ENCODE peak calls at places on chromosomes 6 and 20, in ten cellular contexts. One of them, this sample, is unnamed.

GRCh38 chr6:45436544-45437440 is 59.1 kb upstream of the SUPT3H start:
- DNase-seq in RWPE2: no peak
- DNase-seq in tibial artery: no peak
- DNase-seq in A549: no peak
- DNase-seq in upper lobe of right lung: no peak
- DNase-seq in kidney: no peak
- DNase-seq in nephron progenitor cell: no peak
- DNase-seq in neural progenitor cell: no peak
- DNase-seq in heart left ventricle: peak
- DNase-seq in CD8-positive, alpha-beta T cell: no peak
- DNase-seq in this sample: peak

GRCh38 chr6:31750411-31751022 is 10.7 kb downstream of the MSH5 start:
- DNase-seq in RWPE2: no peak
- DNase-seq in tibial artery: no peak
- DNase-seq in CD8-positive, alpha-beta T cell: no peak
- DNase-seq in heart left ventricle: no peak
- DNase-seq in neural progenitor cell: no peak
- DNase-seq in A549: no peak
- DNase-seq in kidney: peak
- DNase-seq in nephron progenitor cell: no peak
- DNase-seq in upper lobe of right lung: no peak
- DNase-seq in this sample: no peak

GRCh38 chr20:17571153-17571527 is 1.3 kb downstream of the DSTN start:
- DNase-seq in heart left ventricle: no peak
- DNase-seq in upper lobe of right lung: no peak
- DNase-seq in neural progenitor cell: no peak
- DNase-seq in kidney: no peak
- DNase-seq in nephron progenitor cell: no peak
- DNase-seq in tibial artery: no peak
- DNase-seq in CD8-positive, alpha-beta T cell: no peak
- DNase-seq in RWPE2: no peak
- DNase-seq in A549: no peak
- DNase-seq in this sample: peak

GRCh38 chr20:61925555-61926252 is 140.0 kb downstream of the TAF4 start:
- DNase-seq in neural progenitor cell: no peak
- DNase-seq in tibial artery: no peak
- DNase-seq in kidney: peak
- DNase-seq in RWPE2: peak
- DNase-seq in upper lobe of right lung: peak
- DNase-seq in heart left ventricle: no peak
- DNase-seq in nephron progenitor cell: no peak
- DNase-seq in A549: no peak
- DNase-seq in CD8-positive, alpha-beta T cell: no peak
- DNase-seq in this sample: no peak

GRCh38 chr6:116287668-116288282 is 8.0 kb upstream of the TSPYL1 start:
- DNase-seq in kidney: no peak
- DNase-seq in tibial artery: no peak
- DNase-seq in upper lobe of right lung: no peak
- DNase-seq in neural progenitor cell: peak
- DNase-seq in CD8-positive, alpha-beta T cell: no peak
- DNase-seq in A549: no peak
- DNase-seq in RWPE2: no peak
- DNase-seq in nephron progenitor cell: no peak
- DNase-seq in heart left ventricle: no peak
- DNase-seq in this sample: no peak

GRCh38 chr6:111105578-111105977 is 18.3 kb downstream of the SLC16A10 start:
- DNase-seq in CD8-positive, alpha-beta T cell: no peak
- DNase-seq in tibial artery: no peak
- DNase-seq in nephron progenitor cell: no peak
- DNase-seq in RWPE2: peak
- DNase-seq in neural progenitor cell: no peak
- DNase-seq in A549: peak
- DNase-seq in upper lobe of right lung: peak
- DNase-seq in kidney: peak
- DNase-seq in heart left ventricle: peak
- DNase-seq in this sample: no peak

GRCh38 chr20:9279905-9280304 is 211.0 kb downstream of the PLCB4 start:
- DNase-seq in CD8-positive, alpha-beta T cell: no peak
- DNase-seq in heart left ventricle: peak
- DNase-seq in kidney: no peak
- DNase-seq in A549: no peak
- DNase-seq in nephron progenitor cell: peak
- DNase-seq in RWPE2: no peak
- DNase-seq in tibial artery: no peak
- DNase-seq in upper lobe of right lung: no peak
- DNase-seq in neural progenitor cell: peak
- DNase-seq in this sample: no peak

GRCh38 chr6:96410467-96410866 is 111.1 kb upstream of the UFL1 start:
- DNase-seq in heart left ventricle: no peak
- DNase-seq in RWPE2: no peak
- DNase-seq in nephron progenitor cell: no peak
- DNase-seq in A549: no peak
- DNase-seq in kidney: no peak
- DNase-seq in neural progenitor cell: no peak
- DNase-seq in CD8-positive, alpha-beta T cell: no peak
- DNase-seq in tibial artery: no peak
- DNase-seq in upper lobe of right lung: no peak
- DNase-seq in this sample: no peak

DNA sequence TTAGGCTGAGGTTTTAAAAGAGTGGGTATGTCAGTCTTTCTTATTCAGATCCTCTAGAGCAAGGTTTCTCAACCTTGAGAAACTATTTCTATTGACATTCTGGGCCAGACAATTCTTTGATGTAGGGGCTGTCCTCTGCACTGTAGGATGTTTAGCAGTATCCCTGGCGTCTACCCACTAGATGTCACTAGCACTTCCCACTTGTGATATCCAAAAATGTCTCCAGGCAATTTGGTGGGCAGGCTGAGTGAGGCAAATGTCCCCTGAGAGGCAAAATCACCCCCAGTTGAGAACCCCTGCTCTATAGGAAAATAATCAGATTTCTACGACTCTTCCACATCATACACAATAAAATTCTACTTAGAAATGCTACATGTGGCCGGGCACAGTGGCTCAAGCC is 7.7 kb upstream of the ZKSCAN8 start:
- DNase-seq in A549: peak
- DNase-seq in nephron progenitor cell: no peak
- DNase-seq in heart left ventricle: no peak
- DNase-seq in neural progenitor cell: peak
- DNase-seq in upper lobe of right lung: no peak
- DNase-seq in CD8-positive, alpha-beta T cell: no peak
- DNase-seq in RWPE2: no peak
- DNase-seq in tibial artery: no peak
- DNase-seq in kidney: no peak
- DNase-seq in this sample: no peak
- TF ChIP-seq CTCF in A549: peak
- TF ChIP-seq CTCF in nephron progenitor cell: peak
- TF ChIP-seq CTCF in heart left ventricle: peak
- TF ChIP-seq CTCF in neural progenitor cell: peak
- TF ChIP-seq CTCF in upper lobe of right lung: peak
- TF ChIP-seq CTCF in CD8-positive, alpha-beta T cell: no peak
- TF ChIP-seq CTCF in RWPE2: peak
- TF ChIP-seq CTCF in tibial artery: peak
- TF ChIP-seq CTCF in kidney: peak
- TF ChIP-seq CTCF in this sample: peak

DNA sequence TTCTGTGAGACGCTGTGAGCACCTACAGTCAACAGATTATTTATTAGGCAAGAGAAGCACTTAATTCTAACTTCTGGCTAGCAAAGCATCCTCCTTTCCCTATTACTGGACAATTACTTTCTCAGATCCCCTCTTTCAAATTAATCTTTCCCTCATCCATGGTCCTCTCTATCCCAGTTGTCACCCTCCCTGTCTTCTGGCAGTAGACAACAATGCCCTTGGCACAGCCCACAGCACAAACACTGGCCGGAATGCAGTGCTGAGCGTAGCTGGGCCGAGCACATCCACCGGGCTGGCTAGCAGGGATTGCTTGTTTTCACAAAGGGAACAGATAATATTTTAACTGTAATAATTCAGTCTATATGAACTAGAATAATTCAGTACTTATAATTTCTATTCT is 262.2 kb downstream of the FOXC1 start:
- DNase-seq in RWPE2: no peak
- DNase-seq in tibial artery: peak
- DNase-seq in upper lobe of right lung: no peak
- DNase-seq in kidney: peak
- DNase-seq in A549: no peak
- DNase-seq in neural progenitor cell: peak
- DNase-seq in CD8-positive, alpha-beta T cell: no peak
- DNase-seq in heart left ventricle: no peak
- DNase-seq in nephron progenitor cell: peak
- DNase-seq in this sample: no peak
- TF ChIP-seq CTCF in RWPE2: no peak
- TF ChIP-seq CTCF in tibial artery: no peak
- TF ChIP-seq CTCF in upper lobe of right lung: no peak
- TF ChIP-seq CTCF in kidney: no peak
- TF ChIP-seq CTCF in A549: no peak
- TF ChIP-seq CTCF in neural progenitor cell: no peak
- TF ChIP-seq CTCF in CD8-positive, alpha-beta T cell: no peak
- TF ChIP-seq CTCF in heart left ventricle: no peak
- TF ChIP-seq CTCF in nephron progenitor cell: no peak
- TF ChIP-seq CTCF in this sample: no peak

GRCh38 chr20:8147476-8147875 is 15.4 kb downstream of the PLCB1 start:
- DNase-seq in CD8-positive, alpha-beta T cell: no peak
- DNase-seq in nephron progenitor cell: no peak
- DNase-seq in A549: no peak
- DNase-seq in neural progenitor cell: no peak
- DNase-seq in heart left ventricle: no peak
- DNase-seq in tibial artery: no peak
- DNase-seq in kidney: no peak
- DNase-seq in upper lobe of right lung: no peak
- DNase-seq in RWPE2: no peak
- DNase-seq in this sample: no peak
- TF ChIP-seq CTCF in CD8-positive, alpha-beta T cell: no peak
- TF ChIP-seq CTCF in nephron progenitor cell: no peak
- TF ChIP-seq CTCF in A549: no peak
- TF ChIP-seq CTCF in neural progenitor cell: no peak
- TF ChIP-seq CTCF in heart left ventricle: no peak
- TF ChIP-seq CTCF in tibial artery: no peak
- TF ChIP-seq CTCF in kidney: no peak
- TF ChIP-seq CTCF in upper lobe of right lung: no peak
- TF ChIP-seq CTCF in RWPE2: no peak
- TF ChIP-seq CTCF in this sample: no peak

DNA sequence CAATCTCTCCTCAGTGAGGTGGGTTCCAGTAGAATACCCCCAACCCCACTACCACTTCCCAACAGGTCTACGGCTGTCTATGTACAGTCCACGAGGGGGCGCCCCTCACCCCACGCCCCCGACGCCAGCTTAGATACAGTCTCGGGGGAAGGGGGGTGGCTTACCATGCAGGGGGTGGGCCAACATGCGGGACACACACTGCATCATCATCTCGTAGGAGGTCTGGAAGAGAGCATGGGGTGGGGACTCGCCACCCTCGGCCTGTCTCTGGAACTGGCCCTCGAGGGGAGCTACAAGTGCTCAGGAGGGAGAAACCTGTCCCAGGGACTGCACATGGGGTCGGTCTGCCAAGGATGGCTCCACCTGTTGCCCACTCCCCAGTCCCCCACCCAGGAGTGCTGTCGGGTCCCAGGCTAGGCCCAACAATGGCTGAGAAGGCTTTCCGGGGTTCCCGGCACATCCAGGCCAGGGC is 8.5 kb downstream of the MTCH1 start:
- DNase-seq in kidney: no peak
- DNase-seq in A549: peak
- DNase-seq in tibial artery: peak
- DNase-seq in CD8-positive, alpha-beta T cell: no peak
- DNase-seq in neural progenitor cell: peak
- DNase-seq in upper lobe of right lung: peak
- DNase-seq in RWPE2: no peak
- DNase-seq in heart left ventricle: no peak
- DNase-seq in nephron progenitor cell: peak
- DNase-seq in this sample: peak
- TF ChIP-seq CTCF in kidney: no peak
- TF ChIP-seq CTCF in A549: peak
- TF ChIP-seq CTCF in tibial artery: peak
- TF ChIP-seq CTCF in CD8-positive, alpha-beta T cell: peak
- TF ChIP-seq CTCF in neural progenitor cell: peak
- TF ChIP-seq CTCF in upper lobe of right lung: peak
- TF ChIP-seq CTCF in RWPE2: peak
- TF ChIP-seq CTCF in heart left ventricle: peak
- TF ChIP-seq CTCF in nephron progenitor cell: peak
- TF ChIP-seq CTCF in this sample: peak

GRCh38 chr6:156943167-156943566 is 166.0 kb downstream of the ARID1B start:
- DNase-seq in A549: no peak
- DNase-seq in tibial artery: no peak
- DNase-seq in CD8-positive, alpha-beta T cell: no peak
- DNase-seq in heart left ventricle: no peak
- DNase-seq in upper lobe of right lung: no peak
- DNase-seq in neural progenitor cell: no peak
- DNase-seq in kidney: no peak
- DNase-seq in RWPE2: no peak
- DNase-seq in nephron progenitor cell: no peak
- DNase-seq in this sample: no peak
- TF ChIP-seq CTCF in A549: no peak
- TF ChIP-seq CTCF in tibial artery: no peak
- TF ChIP-seq CTCF in CD8-positive, alpha-beta T cell: no peak
- TF ChIP-seq CTCF in heart left ventricle: no peak
- TF ChIP-seq CTCF in upper lobe of right lung: no peak
- TF ChIP-seq CTCF in neural progenitor cell: no peak
- TF ChIP-seq CTCF in kidney: no peak
- TF ChIP-seq CTCF in RWPE2: no peak
- TF ChIP-seq CTCF in nephron progenitor cell: no peak
- TF ChIP-seq CTCF in this sample: no peak

GRCh38 chr20:41619360-41620115 is 1.4 kb upstream of the CHD6 start:
- DNase-seq in upper lobe of right lung: no peak
- DNase-seq in A549: no peak
- DNase-seq in neural progenitor cell: no peak
- DNase-seq in CD8-positive, alpha-beta T cell: no peak
- DNase-seq in RWPE2: no peak
- DNase-seq in heart left ventricle: no peak
- DNase-seq in tibial artery: no peak
- DNase-seq in kidney: no peak
- DNase-seq in nephron progenitor cell: no peak
- DNase-seq in this sample: no peak
- TF ChIP-seq CTCF in upper lobe of right lung: no peak
- TF ChIP-seq CTCF in A549: no peak
- TF ChIP-seq CTCF in neural progenitor cell: no peak
- TF ChIP-seq CTCF in CD8-positive, alpha-beta T cell: no peak
- TF ChIP-seq CTCF in RWPE2: no peak
- TF ChIP-seq CTCF in heart left ventricle: no peak
- TF ChIP-seq CTCF in tibial artery: no peak
- TF ChIP-seq CTCF in kidney: no peak
- TF ChIP-seq CTCF in nephron progenitor cell: no peak
- TF ChIP-seq CTCF in this sample: no peak

GRCh38 chr6:138973481-138974140 is 14.4 kb downstream of the REPS1 start:
- DNase-seq in kidney: no peak
- DNase-seq in A549: no peak
- DNase-seq in CD8-positive, alpha-beta T cell: no peak
- DNase-seq in neural progenitor cell: no peak
- DNase-seq in upper lobe of right lung: no peak
- DNase-seq in tibial artery: no peak
- DNase-seq in heart left ventricle: no peak
- DNase-seq in RWPE2: no peak
- DNase-seq in nephron progenitor cell: no peak
- DNase-seq in this sample: no peak
- TF ChIP-seq CTCF in kidney: no peak
- TF ChIP-seq CTCF in A549: no peak
- TF ChIP-seq CTCF in CD8-positive, alpha-beta T cell: no peak
- TF ChIP-seq CTCF in neural progenitor cell: no peak
- TF ChIP-seq CTCF in upper lobe of right lung: no peak
- TF ChIP-seq CTCF in tibial artery: no peak
- TF ChIP-seq CTCF in heart left ventricle: no peak
- TF ChIP-seq CTCF in RWPE2: no peak
- TF ChIP-seq CTCF in nephron progenitor cell: no peak
- TF ChIP-seq CTCF in this sample: no peak

This sample was measured in GM10248.